ENCODE peak calls at places on chromosomes 1 and 21, in seven cellular contexts. D is EL, J is endothelial cell, B is non-pigmented ciliary epithelial cell, Y is sigmoid colon, F is HFFc6, M is left cardiac atrium. C is an unnamed sample.

GRCh38 chr1:61808968-61809367 is 66.7 kb downstream of the PATJ start:
- DNase-seq in D (peak), J (no peak), B (peak), Y (no peak), F (peak), M (no peak), C (no peak)

GRCh38 chr1:201511396-201511795 is 4.5 kb upstream of the CSRP1 start:
- DNase-seq in D (no peak), J (no peak), B (no peak), Y (peak), F (no peak), M (no peak), C (no peak)

GRCh38 chr1:162161921-162162550 is 92.5 kb downstream of the NOS1AP start:
- DNase-seq in D (peak), J (no peak), B (no peak), Y (no peak), F (peak), M (no peak), C (no peak)

GRCh38 chr1:13913396-13913795 is 213.4 kb downstream of the PRDM2 start:
- DNase-seq in D (no peak), J (no peak), B (no peak), Y (no peak), F (no peak), M (no peak), C (no peak)

GRCh38 chr1:119946724-119947123 is 50.4 kb upstream of the ADAM30 start:
- DNase-seq in D (peak), J (no peak), B (no peak), Y (no peak), F (no peak), M (no peak), C (no peak)

GRCh38 chr1:145886390-145886789 is 724 bp upstream of the ANKRD35 start:
- DNase-seq in D (no peak), J (no peak), B (no peak), Y (no peak), F (no peak), M (no peak), C (no peak)

GRCh38 chr21:15841856-15842564 is 112.2 kb downstream of the USP25 start:
- DNase-seq in D (peak), J (no peak), B (peak), Y (no peak), F (peak), M (no peak), C (no peak)

GRCh38 chr21:41914965-41915364 is 35.8 kb upstream of the PRDM15 start:
- DNase-seq in D (no peak), J (no peak), B (no peak), Y (no peak), F (no peak), M (no peak), C (no peak)

GRCh38 chr1:108107658-108108057 is 92.5 kb downstream of the SLC25A24 start:
- DNase-seq in D (peak), J (no peak), B (peak), Y (no peak), F (peak), M (no peak), C (no peak)

GRCh38 chr1:214002472-214002871 is 14.7 kb downstream of the PROX1 start:
- DNase-seq in D (no peak), J (no peak), B (no peak), Y (no peak), F (peak), M (no peak), C (no peak)

GRCh38 chr1:86887479-86888162 is 26.3 kb downstream of the SELENOF start:
- DNase-seq in D (no peak), J (no peak), B (no peak), Y (no peak), F (no peak), M (no peak), C (no peak)

GRCh38 chr1:222314839-222315238 is 233.1 kb downstream of the HHIPL2 start:
- DNase-seq in D (no peak), J (no peak), B (no peak), Y (no peak), F (no peak), M (no peak), C (no peak)

GRCh38 chr1:229035054-229035747 is 235.7 kb upstream of the RAB4A start:
- DNase-seq in D (no peak), J (no peak), B (no peak), Y (no peak), F (no peak), M (no peak), C (no peak)

GRCh38 chr1:115706774-115707425 is 61.6 kb downstream of the CASQ2 start:
- DNase-seq in D (peak), J (no peak), B (peak), Y (no peak), F (peak), M (no peak), C (no peak)

GRCh38 chr1:33169290-33170055 is 12.4 kb downstream of the TRIM62 start:
- DNase-seq in D (peak), J (no peak), B (no peak), Y (no peak), F (peak), M (no peak), C (no peak)

GRCh38 chr1:222974496-222974895 is 159.7 kb downstream of the DISP1 start:
- DNase-seq in D (peak), J (no peak), B (peak), Y (no peak), F (peak), M (no peak), C (no peak)

GRCh38 chr1:223363856-223364684 is at the start of gene SUSD4:
- DNase-seq in D (peak), J (peak), B (no peak), Y (no peak), F (no peak), M (peak), C (peak)

GRCh38 chr21:43306911-43307676 is 119.8 kb downstream of the SIK1 start:
- DNase-seq in D (peak), J (no peak), B (no peak), Y (peak), F (peak), M (peak), C (peak)

GRCh38 chr1:84386716-84387479 is 11.4 kb upstream of the DNASE2B start:
- DNase-seq in D (no peak), J (no peak), B (no peak), Y (no peak), F (peak), M (no peak), C (no peak)

GRCh38 chr1:162007485-162007884 is 16.2 kb downstream of the OLFML2B start:
- DNase-seq in D (no peak), J (peak), B (no peak), Y (no peak), F (no peak), M (no peak), C (no peak)

GRCh38 chr1:169149555-169150286 is 43.2 kb downstream of the ATP1B1 start:
- DNase-seq in D (no peak), J (no peak), B (no peak), Y (no peak), F (no peak), M (no peak), C (no peak)

GRCh38 chr1:229888561-229889001 is 178.5 kb upstream of the GALNT2 start:
- DNase-seq in D (no peak), J (no peak), B (no peak), Y (no peak), F (no peak), M (no peak), C (no peak)

C was measured in left ventricle myocardium inferior.